ENCODE peak calls at places on chromosomes 2 and 18, in four cellular contexts. Y is thyroid gland, D is IMR-90, K is Peyer's patch. B is an unnamed sample.

GRCh38 chr18:27428716-27429475 is 243.8 kb upstream of the CHST9 start:
- DNase-seq in K (no peak), D (no peak), Y (no peak), B (no peak)

GRCh38 chr18:3294435-3295080 is 32.6 kb downstream of the MYL12B start:
- DNase-seq in D (peak), K (no peak), Y (no peak), B (no peak)

GRCh38 chr2:148674063-148675020 is 29.8 kb downstream of the EPC2 start:
- DNase-seq in D (peak), K (peak), Y (no peak), B (no peak)

GRCh38 chr2:111066062-111066593 is 54.6 kb upstream of the BCL2L11 start:
- DNase-seq in K (no peak), Y (no peak), D (no peak), B (no peak)

GRCh38 chr2:156437876-156438410 is 1.8 kb downstream of the GPD2 start:
- DNase-seq in D (no peak), Y (no peak), K (peak), B (no peak)

GRCh38 chr2:149861034-149861433 is 273.5 kb upstream of the MMADHC start:
- DNase-seq in K (no peak), Y (no peak), D (no peak), B (no peak)

GRCh38 chr2:54041135-54041534 is 70.3 kb upstream of the PSME4 start:
- DNase-seq in Y (no peak), D (no peak), K (no peak), B (no peak)

GRCh38 chr2:234996467-234997270 is 44.9 kb downstream of the SH3BP4 start:
- DNase-seq in Y (no peak), K (no peak), D (peak), B (no peak)

GRCh38 chr2:135167273-135167672 is 115.2 kb downstream of the RAB3GAP1 start:
- DNase-seq in D (no peak), K (no peak), Y (no peak), B (no peak)

GRCh38 chr2:104091894-104092293 is 762.0 kb upstream of the POU3F3 start:
- DNase-seq in Y (no peak), K (no peak), D (no peak), B (no peak)

GRCh38 chr2:64848363-64848762 is 140.8 kb upstream of the SLC1A4 start:
- DNase-seq in K (no peak), Y (no peak), D (no peak), B (no peak)

GRCh38 chr2:19355416-19355821 is 3.0 kb downstream of the OSR1 start:
- DNase-seq in Y (no peak), K (no peak), D (peak), B (no peak)

GRCh38 chr2:1132328-1132964 is 181.8 kb downstream of the SNTG2 start:
- DNase-seq in K (no peak), D (no peak), Y (peak), B (no peak)

GRCh38 chr2:64866797-64867196 is 122.4 kb upstream of the SLC1A4 start:
- DNase-seq in Y (no peak), K (peak), D (peak), B (peak)

GRCh38 chr2:172333626-172334330 is 93.6 kb upstream of the ITGA6 start:
- DNase-seq in D (no peak), Y (no peak), K (no peak), B (no peak)

GRCh38 chr2:23545811-23546210 is 160.8 kb downstream of the KLHL29 start:
- DNase-seq in Y (no peak), D (no peak), K (no peak), B (no peak)

GRCh38 chr2:28434600-28434989 is 41.9 kb downstream of the FOSL2 start:
- DNase-seq in Y (no peak), D (no peak), K (no peak), B (no peak)

GRCh38 chr2:33513480-33513879 is 37.0 kb downstream of the RASGRP3 start:
- DNase-seq in Y (no peak), D (no peak), K (no peak), B (no peak)

GRCh38 chr2:213149332-213149875 is 2.0 kb downstream of the IKZF2 start:
- DNase-seq in K (no peak), D (peak), Y (no peak), B (no peak)

GRCh38 chr2:205930209-205930608 is 155.8 kb downstream of the INO80D start:
- DNase-seq in Y (no peak), D (peak), K (no peak), B (no peak)

GRCh38 chr2:173898996-173899395 is 66.2 kb downstream of the SP3 start:
- DNase-seq in K (no peak), D (no peak), Y (no peak), B (no peak)

GRCh38 chr18:3368193-3368592 is 81.8 kb upstream of the TGIF1 start:
- DNase-seq in Y (no peak), K (no peak), D (peak), B (no peak)

GRCh38 chr18:74694436-74694835 is 96.8 kb downstream of the ZNF407 start:
- DNase-seq in K (no peak), D (no peak), Y (no peak), B (no peak)

GRCh38 chr2:191020742-191021381 is 6.9 kb upstream of the STAT1 start:
- DNase-seq in Y (peak), D (peak), K (peak), B (peak)

GRCh38 chr18:37160038-37160745 is 331.3 kb downstream of the KIAA1328 start:
- DNase-seq in K (no peak), D (no peak), Y (no peak), B (no peak)

GRCh38 chr2:174343638-174344455 is 9.1 kb downstream of the SP9 start:
- DNase-seq in D (no peak), K (no peak), Y (no peak), B (no peak)

GRCh38 chr2:200778038-200778437 is 33.7 kb upstream of the BZW1 start:
- DNase-seq in Y (no peak), K (no peak), D (no peak), B (no peak)

GRCh38 chr18:46046126-46046525 is 25.9 kb downstream of the PSTPIP2 start:
- DNase-seq in K (no peak), D (no peak), Y (no peak), B (no peak)

GRCh38 chr18:28468903-28469302 is 292.0 kb upstream of the CDH2 start:
- DNase-seq in K (no peak), Y (no peak), D (no peak), B (no peak)

GRCh38 chr2:110813896-110814295 is 81.5 kb downstream of the ACOXL start:
- DNase-seq in K (no peak), Y (no peak), D (no peak), B (no peak)

GRCh38 chr18:24014062-24014985 is at the start of gene TTC39C:
- DNase-seq in D (peak), Y (peak), K (peak), B (peak)

GRCh38 chr18:3384664-3385189 is 65.2 kb upstream of the TGIF1 start:
- DNase-seq in D (no peak), K (no peak), Y (no peak), B (no peak)

GRCh38 chr2:170878505-170878904 is 50.5 kb upstream of the GORASP2 start:
- DNase-seq in D (no peak), K (no peak), Y (no peak), B (no peak)
- H3K4me3 ChIP-seq in D (no peak), K (no peak), Y (no peak), B (no peak)

DNA sequence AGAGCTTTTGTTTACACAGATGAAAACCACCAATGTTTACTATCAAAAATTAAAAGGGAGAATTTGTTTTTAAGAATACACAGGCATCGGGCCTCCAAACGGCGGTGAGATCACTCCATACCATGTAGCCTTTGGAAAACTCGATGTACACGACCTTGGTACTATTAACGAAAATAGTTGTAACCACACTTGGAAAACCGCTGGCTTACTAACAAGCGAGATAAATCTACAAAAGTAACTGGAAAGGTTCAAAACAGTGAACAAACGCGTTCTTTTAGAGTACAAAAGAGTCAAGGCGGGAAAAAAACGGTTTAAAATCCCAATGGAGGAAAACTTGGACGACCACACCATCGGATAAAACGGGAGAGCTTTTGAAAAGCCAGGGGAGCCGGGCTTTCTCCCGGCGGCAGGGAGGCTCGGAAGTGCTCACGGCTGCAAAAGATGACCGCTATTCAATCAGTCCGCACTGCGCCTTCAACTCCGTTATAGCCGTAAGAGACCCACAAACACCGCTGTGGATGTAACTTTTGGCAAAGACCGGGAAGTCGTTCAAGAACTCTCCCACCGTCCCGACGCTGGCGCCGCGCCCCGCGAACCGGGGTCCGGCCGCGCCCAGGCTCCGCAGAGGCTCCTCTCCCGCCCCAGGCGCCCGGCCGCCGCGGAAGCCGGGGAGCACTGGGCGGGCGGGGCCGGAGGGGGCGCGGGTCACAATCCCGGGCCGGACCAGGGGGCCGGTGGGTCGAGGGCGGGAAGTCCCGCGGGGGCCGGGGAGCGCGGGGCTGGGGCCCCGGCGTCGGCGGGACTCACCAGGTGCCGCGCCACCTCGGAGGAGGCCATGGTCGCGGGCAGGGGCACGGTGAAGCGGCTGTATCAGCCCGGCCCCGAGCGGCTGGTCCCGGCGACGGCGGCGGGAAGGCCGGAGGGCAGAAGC is 510 bp downstream of the SEPTIN10 start:
- DNase-seq in K (peak), Y (peak), D (peak), B (peak)
- TF ChIP-seq POLR2A in K (no peak), Y (no peak), D (no peak), B (no peak)

GRCh38 chr2:216635171-216635570 is 2.0 kb downstream of the IGFBP2 start:
- DNase-seq in Y (no peak), K (no peak), D (no peak), B (no peak)

GRCh38 chr2:216637472-216637871 is 4.3 kb downstream of the IGFBP2 start:
- DNase-seq in Y (no peak), D (no peak), K (no peak), B (no peak)

GRCh38 chr2:216636570-216637450 is 3.6 kb downstream of the IGFBP2 start:
- DNase-seq in D (peak), K (peak), Y (no peak), B (peak)

GRCh38 chr2:216634317-216635148 is 1.3 kb downstream of the IGFBP2 start:
- DNase-seq in D (no peak), Y (no peak), K (no peak), B (no peak)

DNA sequence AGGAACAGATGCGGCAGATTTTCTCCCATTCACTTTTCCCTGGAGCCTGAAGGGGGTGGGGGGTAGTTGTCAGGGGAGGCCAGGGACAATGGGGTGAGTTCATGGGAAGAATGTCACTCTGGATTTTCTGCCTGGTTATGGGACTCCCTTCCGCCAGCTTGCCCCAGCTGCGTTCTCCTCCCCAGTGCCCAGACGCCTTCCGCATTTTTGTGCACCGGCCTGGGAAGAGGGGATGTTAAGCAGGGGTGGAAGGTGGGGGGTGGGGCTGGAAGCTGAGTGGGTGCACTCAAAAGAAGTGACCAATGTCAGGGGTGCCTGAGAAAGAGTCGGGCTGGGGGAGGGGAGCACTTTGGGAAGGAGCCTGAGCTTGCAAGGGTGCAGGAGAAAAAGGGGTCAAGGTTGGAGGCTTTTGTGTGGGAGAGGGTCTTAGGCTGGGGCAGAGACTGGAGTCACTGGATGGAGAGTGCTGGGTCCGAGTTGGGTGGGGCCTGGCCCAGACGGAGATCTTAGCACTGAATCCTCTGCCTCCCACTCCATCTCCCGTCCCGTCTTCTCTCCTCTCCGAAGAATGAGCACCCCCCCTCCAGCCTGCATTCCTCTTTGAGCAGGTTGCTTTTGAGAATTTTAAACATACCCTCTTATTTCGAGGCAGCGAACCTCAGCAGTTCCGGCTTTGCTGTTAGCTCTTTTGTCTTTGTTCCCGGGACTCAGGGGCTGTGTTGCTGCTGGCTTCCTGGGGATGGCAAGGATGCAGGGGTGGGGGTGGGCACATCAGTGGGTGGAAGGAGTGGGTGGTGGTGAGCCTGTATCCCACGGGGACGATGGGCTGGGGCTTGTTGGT is 2.7 kb downstream of the IGFBP2 start:
- DNase-seq in D (no peak), K (no peak), Y (no peak), B (no peak)
- H3K27ac ChIP-seq in D (no peak), K (peak), Y (no peak), B (no peak)

GRCh38 chr18:58862404-58862803 is 2.3 kb upstream of the ZNF532 start:
- DNase-seq in K (peak), Y (no peak), D (no peak), B (no peak)
- H3K4me3 ChIP-seq in K (no peak), Y (no peak), D (no peak), B (peak)

GRCh38 chr2:177394622-177395021 is 2.0 kb downstream of the AGPS start:
- DNase-seq in D (no peak), K (no peak), Y (no peak), B (no peak)

GRCh38 chr2:177393381-177393780 is 808 bp downstream of the AGPS start:
- DNase-seq in Y (no peak), K (no peak), D (no peak), B (no peak)

GRCh38 chr2:177393824-177394614 is 1.4 kb downstream of the AGPS start:
- DNase-seq in K (no peak), D (no peak), Y (no peak), B (no peak)

GRCh38 chr2:177391822-177392372 is 676 bp upstream of the AGPS start:
- DNase-seq in K (no peak), D (no peak), Y (no peak), B (no peak)

DNA sequence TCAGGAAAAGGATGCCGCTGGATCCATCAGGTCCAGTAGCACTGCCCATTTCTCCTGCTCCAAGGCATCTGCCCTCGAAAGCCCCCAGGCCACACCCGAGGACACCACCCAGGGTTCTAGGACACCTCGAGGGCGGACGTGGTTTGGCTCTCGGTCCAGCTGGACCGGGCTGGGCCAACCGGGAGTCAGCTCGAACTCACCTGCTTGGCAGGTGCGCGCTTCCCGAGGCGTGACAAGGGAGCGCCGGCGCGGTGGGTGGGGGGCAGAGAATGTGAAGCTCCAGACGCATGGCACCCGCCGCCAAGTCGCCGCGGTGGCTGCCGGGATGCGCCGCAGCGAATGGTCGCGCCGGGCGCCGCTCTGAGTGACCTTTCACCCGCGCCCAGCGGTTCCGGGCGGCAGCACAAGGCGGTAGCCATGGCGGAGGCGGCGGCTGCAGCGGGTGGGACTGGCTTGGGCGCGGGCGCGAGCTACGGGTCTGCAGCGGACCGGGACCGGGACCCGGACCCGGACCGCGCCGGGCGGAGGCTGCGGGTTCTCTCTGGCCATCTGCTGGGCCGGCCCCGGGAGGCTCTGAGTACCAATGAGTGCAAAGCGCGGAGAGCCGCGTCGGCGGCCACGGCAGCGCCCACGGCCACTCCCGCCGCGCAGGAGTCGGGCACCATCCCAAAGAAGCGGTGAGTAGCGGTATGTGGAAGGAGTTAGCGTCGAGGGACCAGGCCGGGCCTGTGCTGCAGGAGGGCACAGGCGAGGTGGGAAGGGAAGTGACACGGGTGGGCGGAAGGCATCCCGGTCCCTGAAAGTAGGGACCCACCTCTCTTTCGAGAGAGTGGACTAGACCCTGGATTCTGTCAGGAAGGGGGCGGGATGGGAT is at the start of gene AGPS:
- DNase-seq in K (peak), D (peak), Y (peak), B (peak)
- TF ChIP-seq POLR2A in K (peak), D (peak), Y (peak), B (peak)

GRCh38 chr2:84956334-84957297 is 14.3 kb upstream of the KCMF1 start:
- DNase-seq in Y (no peak), D (no peak), K (peak), B (no peak)

GRCh38 chr2:84959494-84960156 is 11.3 kb upstream of the KCMF1 start:
- DNase-seq in Y (no peak), K (no peak), D (peak), B (no peak)

GRCh38 chr2:84959045-84959493 is 11.9 kb upstream of the KCMF1 start:
- DNase-seq in Y (no peak), D (peak), K (no peak), B (no peak)

GRCh38 chr2:84958135-84959044 is 12.6 kb upstream of the KCMF1 start:
- DNase-seq in D (peak), K (peak), Y (peak), B (no peak)

GRCh38 chr2:84957771-84958134 is 13.2 kb upstream of the KCMF1 start:
- DNase-seq in D (no peak), K (no peak), Y (no peak), B (no peak)
- H3K27ac ChIP-seq in D (peak), K (peak), Y (peak), B (peak)